ENCODE peak calls at places on chromosomes 13 and 19, in ten cellular contexts. C, H, J, A, G, E, I, P, U and Z are unnamed samples.

GRCh38 chr13:76917096-76917495 is 30.9 kb upstream of the KCTD12 start:
- DNase-seq in A (no peak), P (no peak), U (no peak), C (no peak), J (no peak), E (no peak), G (no peak), I (no peak), H (no peak), Z (no peak)

GRCh38 chr19:55276720-55277430 is 3.0 kb downstream of the HSPBP1 start:
- DNase-seq in U (no peak), I (no peak), P (no peak), G (no peak), E (no peak), H (no peak), J (no peak), C (no peak), A (no peak), Z (no peak)

GRCh38 chr13:28459911-28460310 is 35.0 kb downstream of the FLT1 start:
- DNase-seq in U (no peak), E (no peak), A (no peak), P (no peak), G (no peak), C (peak), J (no peak), H (no peak), I (no peak), Z (no peak)

GRCh38 chr19:798415-799075 is 1.3 kb downstream of the PTBP1 start:
- DNase-seq in E (no peak), I (no peak), G (no peak), P (peak), J (peak), U (no peak), A (no peak), H (no peak), C (no peak), Z (peak)

GRCh38 chr19:41407271-41407670 is 9.7 kb downstream of the BCKDHA start:
- DNase-seq in J (no peak), P (peak), A (no peak), E (no peak), H (no peak), G (no peak), U (no peak), C (peak), I (no peak), Z (no peak)

GRCh38 chr19:10911579-10912363 is 16.7 kb downstream of the YIPF2 start:
- DNase-seq in A (no peak), P (no peak), J (no peak), U (no peak), C (no peak), I (no peak), H (peak), G (no peak), E (no peak), Z (peak)

GRCh38 chr19:2426661-2427322 is 594 bp downstream of the TIMM13 start:
- DNase-seq in A (no peak), E (peak), J (peak), H (peak), C (peak), I (no peak), U (peak), P (peak), G (no peak), Z (no peak)

GRCh38 chr13:46896346-46897138 is at the start of gene HTR2A:
- DNase-seq in E (no peak), A (peak), U (no peak), P (peak), J (no peak), G (no peak), I (peak), H (no peak), C (no peak), Z (no peak)

GRCh38 chr13:96091164-96091931 is 1.4 kb downstream of the HS6ST3 start:
- DNase-seq in C (peak), A (peak), G (no peak), J (no peak), E (no peak), I (peak), H (no peak), P (peak), U (peak), Z (no peak)

GRCh38 chr13:97125810-97126738 is 96.1 kb upstream of the MBNL2 start:
- DNase-seq in C (no peak), E (no peak), U (peak), A (no peak), H (peak), J (no peak), I (no peak), G (no peak), P (no peak), Z (no peak)

GRCh38 chr13:94947965-94948371 is 235.6 kb upstream of the SOX21 start:
- DNase-seq in J (no peak), G (peak), H (no peak), A (no peak), P (no peak), E (no peak), C (no peak), U (no peak), I (no peak), Z (no peak)

GRCh38 chr13:89966524-89966923 is 1381.0 kb upstream of the MIR17HG start:
- DNase-seq in A (no peak), U (no peak), E (no peak), C (no peak), P (no peak), I (no peak), G (no peak), J (no peak), H (no peak), Z (no peak)

GRCh38 chr19:11130824-11131455 is 24.6 kb downstream of the SPC24 start:
- DNase-seq in H (peak), A (peak), J (peak), P (peak), U (peak), C (peak), E (peak), I (peak), G (peak), Z (no peak)

GRCh38 chr19:49689133-49690072 is at the start of gene ADM5:
- DNase-seq in E (no peak), J (peak), C (peak), I (no peak), U (no peak), P (peak), G (no peak), H (no peak), A (no peak), Z (no peak)

GRCh38 chr13:20353973-20354372 is 121.9 kb upstream of the GJB6 start:
- DNase-seq in J (no peak), I (no peak), U (no peak), P (no peak), C (no peak), E (no peak), A (no peak), G (no peak), H (no peak), Z (no peak)

GRCh38 chr13:60583911-60584753 is 187.1 kb downstream of the TDRD3 start:
- DNase-seq in J (no peak), A (no peak), G (peak), E (no peak), C (peak), H (peak), P (no peak), U (no peak), I (no peak), Z (no peak)

GRCh38 chr13:72397265-72397664 is 330.2 kb downstream of the MZT1 start:
- DNase-seq in U (no peak), J (no peak), G (no peak), P (no peak), C (no peak), H (no peak), E (no peak), A (no peak), I (no peak), Z (no peak)

GRCh38 chr13:42348576-42348975 is 76.6 kb downstream of the AKAP11 start:
- DNase-seq in I (no peak), H (no peak), G (no peak), P (no peak), J (no peak), E (no peak), U (no peak), C (no peak), A (no peak), Z (no peak)

GRCh38 chr13:27528908-27529307 is 78.5 kb upstream of the MTIF3 start:
- DNase-seq in I (no peak), A (no peak), U (no peak), G (no peak), H (no peak), C (no peak), P (no peak), J (no peak), E (no peak), Z (no peak)

GRCh38 chr13:113595131-113595530 is 10.6 kb downstream of the TFDP1 start:
- DNase-seq in A (peak), E (no peak), G (no peak), C (no peak), J (no peak), I (no peak), P (peak), U (no peak), H (no peak), Z (peak)

GRCh38 chr19:31897292-31897691 is 448.1 kb upstream of the ZNF507 start:
- DNase-seq in A (no peak), P (no peak), I (no peak), C (no peak), U (no peak), J (no peak), E (no peak), H (no peak), G (no peak), Z (no peak)

GRCh38 chr13:59425211-59425721 is 738.5 kb downstream of the DIAPH3 start:
- DNase-seq in J (no peak), U (no peak), A (no peak), H (no peak), C (no peak), E (no peak), G (peak), I (no peak), P (no peak), Z (no peak)

GRCh38 chr19:39563408-39563807 is 23.4 kb upstream of the EID2 start:
- DNase-seq in P (no peak), E (no peak), G (no peak), I (no peak), U (no peak), A (no peak), H (peak), J (no peak), C (peak), Z (no peak)

GRCh38 chr13:21544515-21544914 is 59.5 kb downstream of the MICU2 start:
- DNase-seq in E (no peak), H (no peak), U (no peak), P (no peak), I (no peak), C (no peak), G (no peak), A (no peak), J (no peak), Z (no peak)

GRCh38 chr13:99199541-99200432 is 867 bp upstream of the UBAC2 start:
- DNase-seq in H (no peak), E (no peak), G (no peak), I (no peak), C (no peak), J (peak), A (no peak), P (no peak), U (peak), Z (no peak)

GRCh38 chr13:99382428-99383133 is 75.4 kb upstream of the GPR183 start:
- DNase-seq in G (no peak), H (peak), P (no peak), C (no peak), J (peak), A (peak), I (no peak), U (no peak), E (no peak), Z (no peak)

GRCh38 chr19:48271531-48272151 is 1.8 kb downstream of the ZNF114 start:
- DNase-seq in G (no peak), C (peak), U (no peak), H (peak), I (peak), J (peak), E (no peak), A (peak), P (peak), Z (no peak)

GRCh38 chr19:49151339-49152217 is 3.6 kb downstream of the HRC start:
- DNase-seq in J (peak), C (peak), U (peak), H (peak), E (no peak), I (peak), G (no peak), A (peak), P (peak), Z (no peak)

GRCh38 chr13:80339578-80339840 is 1.4 kb downstream of the SPRY2 start:
- DNase-seq in J (peak), U (peak), I (no peak), P (no peak), H (no peak), E (no peak), A (no peak), G (no peak), C (peak), Z (no peak)

GRCh38 chr19:30630289-30631034 is 258.3 kb downstream of the ZNF536 start:
- DNase-seq in H (no peak), C (no peak), A (no peak), U (no peak), J (no peak), I (no peak), P (no peak), E (no peak), G (no peak), Z (no peak)

GRCh38 chr19:21786931-21787330 is 19.6 kb upstream of the ZNF100 start:
- DNase-seq in H (no peak), I (no peak), A (no peak), P (no peak), J (no peak), E (no peak), C (no peak), G (no peak), U (no peak), Z (no peak)

GRCh38 chr13:60645552-60646138 is 248.6 kb downstream of the TDRD3 start:
- DNase-seq in P (no peak), H (no peak), U (no peak), J (no peak), C (no peak), A (no peak), I (no peak), G (no peak), E (no peak), Z (no peak)

GRCh38 chr19:50328257-50329145 is 676 bp downstream of the KCNC3 start:
- DNase-seq in P (peak), C (peak), H (no peak), I (no peak), U (no peak), E (no peak), G (no peak), A (peak), J (no peak), Z (no peak)

GRCh38 chr19:55635334-55635717 is 5.5 kb upstream of the ZNF580 start:
- DNase-seq in U (no peak), E (no peak), P (no peak), C (no peak), G (no peak), J (no peak), A (no peak), H (no peak), I (no peak), Z (no peak)

GRCh38 chr13:110337287-110337686 is 30.2 kb downstream of the COL4A2 start:
- DNase-seq in P (no peak), C (no peak), H (no peak), U (no peak), A (no peak), G (no peak), J (no peak), E (no peak), I (no peak), Z (no peak)

GRCh38 chr13:24097064-24097463 is 63.5 kb upstream of the SPATA13 start:
- DNase-seq in E (no peak), G (no peak), H (no peak), A (no peak), J (no peak), U (no peak), P (no peak), C (no peak), I (no peak), Z (no peak)

GRCh38 chr19:28213476-28214082 is 999.4 kb downstream of the UQCRFS1 start:
- DNase-seq in E (no peak), H (no peak), A (no peak), P (no peak), G (no peak), U (no peak), I (no peak), C (peak), J (no peak), Z (no peak)

GRCh38 chr19:32908641-32909190 is 39.1 kb upstream of the SLC7A9 start:
- DNase-seq in E (no peak), H (no peak), U (no peak), I (no peak), P (no peak), J (no peak), C (peak), A (no peak), G (no peak), Z (no peak)

GRCh38 chr19:27672309-27673047 is 1540.5 kb downstream of the UQCRFS1 start:
- DNase-seq in H (no peak), A (peak), P (no peak), G (no peak), C (no peak), U (no peak), I (peak), J (no peak), E (no peak), Z (no peak)

GRCh38 chr13:73303858-73304257 is 245.1 kb downstream of the KLF5 start:
- DNase-seq in U (no peak), A (no peak), H (no peak), J (no peak), P (no peak), E (no peak), G (no peak), C (peak), I (no peak), Z (no peak)